ENCODE peak calls at places on chromosomes 4 and X, in seven cellular contexts. P, N, O, V, R, C and M are unnamed samples.

GRCh38 chr4:94469221-94469784 is 17.6 kb downstream of the PDLIM5 start:
- DNase-seq in V (no peak), N (no peak), P (no peak), C (no peak), O (no peak), R (no peak), M (no peak)

GRCh38 chrX:48972214-48973164 is 845 bp upstream of the KCND1 start:
- DNase-seq in O (peak; percentile 58), N (no peak), V (peak; percentile 73), R (no peak), C (peak; percentile 74), P (peak; percentile 41), M (peak; percentile 44)

GRCh38 chr4:174036563-174036962 is 246.9 kb downstream of the FBXO8 start:
- DNase-seq in C (no peak), N (no peak), P (no peak), V (no peak), R (no peak), O (no peak), M (no peak)

GRCh38 chr4:26984896-26985295 is 124.3 kb downstream of the STIM2 start:
- DNase-seq in P (no peak), N (no peak), C (no peak), O (no peak), V (no peak), R (no peak), M (no peak)

GRCh38 chr4:155900402-155900801 is 3.1 kb upstream of the TDO2 start:
- DNase-seq in O (peak; percentile 94), V (no peak), R (no peak), N (no peak), P (peak; percentile 72), C (peak; percentile 66), M (no peak)

GRCh38 chrX:150291014-150291413 is 72.1 kb upstream of the MAMLD1 start:
- DNase-seq in V (no peak), C (peak; percentile 19), R (no peak), O (no peak), P (no peak), N (no peak), M (no peak)

GRCh38 chr4:185833055-185833598 is 21.1 kb upstream of the SORBS2 start:
- DNase-seq in N (no peak), R (no peak), C (peak; percentile 50), P (peak; percentile 21), V (no peak), O (no peak), M (no peak)

GRCh38 chr4:105619193-105619931 is 66.9 kb downstream of the ARHGEF38 start:
- DNase-seq in C (no peak), N (no peak), R (no peak), V (no peak), O (no peak), P (no peak), M (no peak)

GRCh38 chr4:125760956-125761355 is 446.2 kb downstream of the FAT4 start:
- DNase-seq in V (no peak), P (no peak), R (no peak), O (no peak), N (no peak), C (no peak), M (no peak)

GRCh38 chr4:55475394-55476243 is 71.1 kb downstream of the CLOCK start:
- DNase-seq in P (peak; percentile 77), N (no peak), V (no peak), O (peak; percentile 45), C (no peak), R (no peak), M (no peak)

GRCh38 chr4:110620352-110621327 is 2.2 kb downstream of the PITX2 start:
- DNase-seq in C (peak; percentile 89), P (no peak), V (peak; percentile 89), O (peak; percentile 88), N (peak; percentile 67), R (no peak), M (no peak)

GRCh38 chr4:119206178-119206577 is 6.3 kb upstream of the USP53 start:
- DNase-seq in N (no peak), C (no peak), P (no peak), V (no peak), R (no peak), O (no peak), M (no peak)

GRCh38 chr4:2792711-2793577 is at the start of gene SH3BP2:
- DNase-seq in O (peak; percentile 72), C (peak; percentile 83), P (peak; percentile 49), N (peak; percentile 58), R (no peak), V (peak; percentile 85), M (peak; percentile 69)

GRCh38 chrX:69203367-69204037 is 38.2 kb upstream of the PJA1 start:
- DNase-seq in P (no peak), C (peak; percentile 32), N (no peak), V (no peak), O (no peak), R (no peak), M (no peak)

GRCh38 chr4:128847074-128847724 is 37.7 kb downstream of the JADE1 start:
- DNase-seq in V (no peak), R (no peak), N (no peak), C (no peak), O (no peak), P (peak; percentile 36), M (no peak)

GRCh38 chr4:48490680-48491513 is 845 bp downstream of the ZAR1 start:
- DNase-seq in N (no peak), R (no peak), C (peak; percentile 53), V (peak; percentile 64), P (no peak), O (no peak), M (no peak)

GRCh38 chr4:152500308-152500707 is 35.6 kb downstream of the FBXW7 start:
- DNase-seq in O (no peak), C (no peak), P (no peak), R (no peak), V (no peak), N (no peak), M (no peak)
- H3K18ac ChIP-seq in O (no peak overlapping the region), C (no peak overlapping the region), P (no peak overlapping the region), R (no peak overlapping the region), V (no peak overlapping the region), N (no peak overlapping the region), M (no peak overlapping the region)

DNA sequence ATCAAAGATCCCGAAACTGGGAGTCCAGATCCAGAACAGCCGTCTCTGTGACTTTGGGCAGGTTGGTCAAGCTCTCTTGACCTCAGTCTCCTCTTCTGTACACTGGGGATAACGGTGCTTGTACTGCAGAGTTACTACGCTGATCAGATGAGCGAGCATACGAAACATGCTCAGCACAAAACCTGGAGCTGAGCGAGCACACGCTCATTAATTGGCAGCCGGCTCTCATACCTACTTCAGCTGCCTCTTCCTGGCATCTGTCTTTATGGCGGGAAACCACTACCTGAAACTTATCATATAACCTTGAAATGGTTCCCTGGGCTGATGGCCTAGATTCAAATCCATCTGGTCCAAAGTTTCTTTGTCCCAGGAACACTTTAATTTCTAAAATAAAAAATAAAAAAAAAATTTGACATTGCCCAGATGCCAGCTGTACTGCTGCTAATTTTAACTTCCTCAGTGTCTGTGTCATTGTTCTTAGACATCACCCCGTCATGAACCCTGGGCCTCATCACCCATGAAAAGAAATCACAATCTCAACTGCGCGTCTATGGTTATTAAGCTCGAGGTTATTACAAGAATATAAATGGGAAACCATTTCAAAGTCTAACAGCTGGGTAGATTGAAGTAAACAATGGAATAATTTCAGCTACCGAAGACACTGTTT is 49.2 kb downstream of the CRMP1 start:
- DNase-seq in O (peak; percentile 27), V (no peak), P (no peak), R (no peak), N (no peak), C (no peak), M (no peak)
- H3K18ac ChIP-seq in O (no peak overlapping the region), V (no peak overlapping the region), P (no peak overlapping the region), R (no peak overlapping the region), N (no peak overlapping the region), C (no peak overlapping the region), M (no peak overlapping the region)

DNA sequence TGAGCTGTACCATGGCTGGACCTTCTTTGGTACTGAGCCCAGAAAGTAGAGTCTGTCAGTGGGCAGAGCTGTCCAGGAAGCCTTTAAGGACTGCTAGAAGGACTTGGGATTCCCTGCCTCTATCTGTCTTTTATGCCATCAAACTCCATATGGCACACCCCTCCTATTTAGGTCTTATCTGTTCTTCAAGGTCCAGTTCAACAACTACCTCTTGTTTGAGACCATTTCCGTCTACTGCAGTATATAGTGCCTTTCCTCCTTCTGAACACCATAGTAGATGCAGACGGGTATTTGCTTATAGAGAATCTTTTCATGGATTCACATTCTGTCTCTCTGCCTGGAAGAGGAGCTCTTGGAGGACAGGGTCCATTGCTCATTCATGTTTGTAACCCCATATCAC is 146.1 kb upstream of the IL1RAPL2 start:
- DNase-seq in N (no peak), R (no peak), P (no peak), O (no peak), C (no peak), V (no peak), M (no peak)
- H3K18ac ChIP-seq in N (no peak overlapping the region), R (no peak overlapping the region), P (no peak overlapping the region), O (no peak overlapping the region), C (no peak overlapping the region), V (no peak overlapping the region), M (no peak overlapping the region)

GRCh38 chrX:54866606-54867005 is 54.0 kb upstream of the TRO start:
- DNase-seq in C (no peak), N (no peak), P (no peak), V (no peak), R (no peak), O (no peak), M (no peak)
- H3K18ac ChIP-seq in C (no peak overlapping the region), N (no peak overlapping the region), P (no peak overlapping the region), V (no peak overlapping the region), R (no peak overlapping the region), O (no peak overlapping the region), M (no peak overlapping the region)

DNA sequence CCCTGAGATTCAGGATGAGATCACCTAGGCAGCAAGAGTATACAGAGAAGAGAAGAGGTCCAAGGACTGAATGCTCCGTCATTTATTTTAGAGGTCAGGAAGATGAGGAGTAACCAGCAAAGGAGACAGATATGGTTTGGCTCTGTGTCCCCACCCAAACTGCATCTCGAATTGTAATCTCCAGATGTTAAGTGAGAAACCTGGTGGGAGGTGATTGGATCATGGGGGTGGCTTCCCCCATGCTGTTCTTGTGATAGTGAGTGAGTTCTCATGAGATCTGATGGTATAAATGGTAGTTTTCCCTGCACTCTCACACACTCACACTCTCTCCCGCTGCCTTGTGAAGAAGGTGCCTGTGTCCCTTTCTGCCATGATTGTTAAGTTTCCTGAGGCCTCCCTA is 60.8 kb downstream of the MID1IP1 start:
- DNase-seq in N (no peak), V (no peak), R (no peak), C (peak; percentile 55), O (no peak), P (no peak), M (no peak)
- H3K18ac ChIP-seq in N (no peak overlapping the region), V (no peak overlapping the region), R (no peak overlapping the region), C (no peak overlapping the region), O (no peak overlapping the region), P (no peak overlapping the region), M (no peak overlapping the region)

GRCh38 chr4:113145147-113145518 is 95.7 kb downstream of the ANK2 start:
- DNase-seq in V (no peak), C (no peak), N (no peak), P (no peak), O (no peak), R (no peak), M (no peak)
- H3K18ac ChIP-seq in V (no peak overlapping the region), C (no peak overlapping the region), N (no peak overlapping the region), P (no peak overlapping the region), O (no peak overlapping the region), R (no peak overlapping the region), M (no peak overlapping the region)

GRCh38 chrX:51026862-51027261 is 116.3 kb downstream of the BMP15 start:
- DNase-seq in R (no peak), C (no peak), O (no peak), V (no peak), N (no peak), P (no peak), M (no peak)
- H3K18ac ChIP-seq in R (no peak overlapping the region), C (no peak overlapping the region), O (no peak overlapping the region), V (no peak overlapping the region), N (no peak overlapping the region), P (no peak overlapping the region), M (no peak overlapping the region)